ENCODE peak calls at places on chromosome 5, in five cellular contexts. N, M, F, K and I are unnamed samples.

GRCh38 chr5:71873202-71873601 is 154.1 kb downstream of the CARTPT start:
- DNase-seq in N (peak; percentile 64), M (no peak), F (peak; percentile 93), K (no peak), I (no peak)

GRCh38 chr5:111694183-111694582 is 62.8 kb downstream of the NREP start:
- DNase-seq in N (no peak), M (no peak), F (no peak), K (no peak), I (peak; percentile 40)

GRCh38 chr5:174625591-174626365 is 98.6 kb upstream of the MSX2 start:
- DNase-seq in N (no peak), M (peak; percentile 52), F (peak; percentile 15), K (no peak), I (no peak)

GRCh38 chr5:2684606-2685005 is 66.9 kb downstream of the IRX2 start:
- DNase-seq in N (no peak), M (no peak), F (no peak), K (no peak), I (no peak)

GRCh38 chr5:1975406-1975715 is 92.6 kb upstream of the IRX4 start:
- DNase-seq in N (no peak), M (no peak), F (no peak), K (no peak), I (no peak)

GRCh38 chr5:152532714-152533113 is 127.6 kb upstream of the NMUR2 start:
- DNase-seq in N (peak; percentile 1), M (peak; percentile 81), F (peak; percentile 81), K (no peak), I (peak; percentile 35)

GRCh38 chr5:36657563-36657995 is 51.2 kb downstream of the SLC1A3 start:
- DNase-seq in N (no peak), M (no peak), F (no peak), K (no peak), I (peak; percentile 100)

GRCh38 chr5:178348356-178349146 is 115.9 kb upstream of the PHYKPL start:
- DNase-seq in N (no peak), M (no peak), F (no peak), K (no peak), I (no peak)

GRCh38 chr5:127650649-127651048 is 1.8 kb downstream of the CTXN3 start:
- DNase-seq in N (no peak), M (no peak), F (peak; percentile 73), K (no peak), I (peak; percentile 3)

GRCh38 chr5:179268399-179268952 is 76.8 kb downstream of the ADAMTS2 start:
- DNase-seq in N (no peak), M (no peak), F (no peak), K (no peak), I (no peak)

GRCh38 chr5:65730910-65731309 is 8.9 kb downstream of the NLN start:
- DNase-seq in N (no peak), M (no peak), F (no peak), K (no peak), I (no peak)

GRCh38 chr5:78387468-78388153 is 27.2 kb downstream of the SCAMP1 start:
- DNase-seq in N (peak; percentile 1), M (no peak), F (no peak), K (no peak), I (no peak)

GRCh38 chr5:65902104-65902503 is 24.3 kb upstream of the ERBIN start:
- DNase-seq in N (no peak), M (no peak), F (no peak), K (no peak), I (no peak)

GRCh38 chr5:126732716-126733115 is 44.2 kb upstream of the LMNB1 start:
- DNase-seq in N (no peak), M (no peak), F (peak; percentile 91), K (no peak), I (no peak)

GRCh38 chr5:37112383-37112991 is 136.7 kb downstream of the CPLANE1 start:
- DNase-seq in N (no peak), M (no peak), F (no peak), K (no peak), I (no peak)

GRCh38 chr5:78905084-78905938 is 79.8 kb downstream of the ARSB start:
- DNase-seq in N (no peak), M (no peak), F (no peak), K (no peak), I (no peak)

GRCh38 chr5:94403483-94403882 is 214.9 kb downstream of the KIAA0825 start:
- DNase-seq in N (no peak), M (no peak), F (no peak), K (no peak), I (no peak)

GRCh38 chr5:172777381-172778222 is 6.6 kb upstream of the DUSP1 start:
- DNase-seq in N (no peak), M (no peak), F (no peak), K (peak; percentile 59), I (no peak)

GRCh38 chr5:40171971-40172370 is 507.7 kb upstream of the PTGER4 start:
- DNase-seq in N (no peak), M (no peak), F (no peak), K (no peak), I (peak; percentile 64)

GRCh38 chr5:1743061-1743768 is 56.4 kb downstream of the MRPL36 start:
- DNase-seq in N (no peak), M (no peak), F (no peak), K (no peak), I (no peak)

GRCh38 chr5:111469293-111469896 is 42.9 kb downstream of the STARD4 start:
- DNase-seq in N (no peak), M (no peak), F (no peak), K (no peak), I (no peak)

GRCh38 chr5:127088226-127088625 is 14.9 kb upstream of the C5orf63 start:
- DNase-seq in N (no peak), M (no peak), F (no peak), K (no peak), I (peak; percentile 95)

GRCh38 chr5:157046041-157046440 is 12.9 kb downstream of the HAVCR1 start:
- DNase-seq in N (no peak), M (no peak), F (peak; percentile 12), K (no peak), I (no peak)

GRCh38 chr5:94524841-94525697 is 93.3 kb downstream of the KIAA0825 start:
- DNase-seq in N (peak; percentile 1), M (peak; percentile 60), F (peak; percentile 61), K (no peak), I (peak; percentile 20)

GRCh38 chr5:95042040-95042439 is 242.9 kb downstream of the MCTP1 start:
- DNase-seq in N (no peak), M (no peak), F (no peak), K (no peak), I (no peak)

GRCh38 chr5:33679791-33680190 is 212.0 kb downstream of the ADAMTS12 start:
- DNase-seq in N (no peak), M (no peak), F (no peak), K (no peak), I (peak; percentile 35)

GRCh38 chr5:76403963-76404693 is 1.0 kb downstream of the IQGAP2 start:
- DNase-seq in N (no peak), M (peak; percentile 79), F (peak; percentile 71), K (peak; percentile 56), I (no peak)

GRCh38 chr5:128534729-128535128 is 3.3 kb downstream of the FBN2 start:
- DNase-seq in N (no peak), M (no peak), F (peak; percentile 14), K (no peak), I (no peak)

GRCh38 chr5:165834922-165835321 is 2329.5 kb downstream of the MAT2B start:
- DNase-seq in N (no peak), M (no peak), F (no peak), K (no peak), I (no peak)

GRCh38 chr5:95591490-95591901 is 28.4 kb upstream of the GPR150 start:
- DNase-seq in N (no peak), M (no peak), F (no peak), K (no peak), I (peak; percentile 84)

GRCh38 chr5:74143151-74143550 is 497.4 kb downstream of the ENC1 start:
- DNase-seq in N (no peak), M (no peak), F (no peak), K (no peak), I (no peak)

GRCh38 chr5:115815693-115816225 is 700 bp downstream of the CDO1 start:
- DNase-seq in N (no peak), M (peak; percentile 69), F (peak; percentile 34), K (no peak), I (no peak)

GRCh38 chr5:114412509-114413171 is 50.8 kb downstream of the KCNN2 start:
- DNase-seq in N (no peak), M (no peak), F (no peak), K (no peak), I (peak; percentile 77)

GRCh38 chr5:112529525-112529924 is 110.4 kb upstream of the EPB41L4A start:
- DNase-seq in N (no peak), M (peak; percentile 33), F (peak; percentile 35), K (no peak), I (no peak)

GRCh38 chr5:150204588-150204960 is 14.7 kb downstream of the SLC6A7 start:
- DNase-seq in N (no peak), M (no peak), F (no peak), K (no peak), I (no peak)

GRCh38 chr5:180130291-180130869 is 58.8 kb upstream of the RNF130 start:
- DNase-seq in N (no peak), M (no peak), F (no peak), K (no peak), I (no peak)

GRCh38 chr5:16741007-16741406 is 124.2 kb upstream of the RETREG1 start:
- DNase-seq in N (no peak), M (peak; percentile 52), F (peak; percentile 45), K (no peak), I (no peak)